ENCODE peak calls at places on chromosome 15, in eight cellular contexts. Z is psoas muscle; C is AG04449; K is body of pancreas; N is CD4-positive, alpha-beta T cell; F is stomach; I is PC-3; X is CD8-positive, alpha-beta T cell. M is an unnamed sample.

GRCh38 chr15:80309769-80310384 is 57.9 kb upstream of the CTXND1 start:
- DNase-seq in Z (no peak), C (peak; percentile 1), K (peak; percentile 40), N (no peak), F (no peak), I (peak; percentile 57), X (no peak), M (peak; percentile 21)

GRCh38 chr15:70099966-70100494 is 2.3 kb upstream of the TLE3 start:
- DNase-seq in Z (no peak), C (no peak), K (peak; percentile 27), N (no peak), F (no peak), I (peak; percentile 39), X (no peak), M (no peak)

GRCh38 chr15:71237456-71238188 is 122.4 kb downstream of the THSD4 start:
- DNase-seq in Z (peak; percentile 26), C (peak; percentile 88), K (peak; percentile 46), N (no peak), F (peak; percentile 65), I (peak; percentile 95), X (no peak), M (no peak)

GRCh38 chr15:74293021-74293810 is 57.1 kb downstream of the CCDC33 start:
- DNase-seq in Z (no peak), C (no peak), K (no peak), N (no peak), F (no peak), I (no peak), X (no peak), M (no peak)

GRCh38 chr15:59346951-59347350 is 25.7 kb downstream of the MYO1E start:
- DNase-seq in Z (no peak), C (no peak), K (no peak), N (no peak), F (no peak), I (no peak), X (no peak), M (no peak)

GRCh38 chr15:92648190-92648875 is 7.2 kb downstream of the FAM174B start:
- DNase-seq in Z (no peak), C (no peak), K (no peak), N (no peak), F (peak; percentile 56), I (no peak), X (no peak), M (no peak)

GRCh38 chr15:96415513-96416217 is 85.2 kb downstream of the NR2F2 start:
- DNase-seq in Z (no peak), C (no peak), K (no peak), N (no peak), F (no peak), I (no peak), X (no peak), M (no peak)

GRCh38 chr15:50181206-50181982 is 602 bp upstream of the SLC27A2 start:
- DNase-seq in Z (no peak), C (no peak), K (no peak), N (no peak), F (no peak), I (no peak), X (no peak), M (no peak)

GRCh38 chr15:71106802-71107500 is 8.3 kb upstream of the THSD4 start:
- DNase-seq in Z (no peak), C (no peak), K (no peak), N (no peak), F (no peak), I (peak; percentile 71), X (no peak), M (no peak)

GRCh38 chr15:63891079-63891762 is 57.5 kb upstream of the HERC1 start:
- DNase-seq in Z (peak; percentile 79), C (no peak), K (peak; percentile 81), N (peak; percentile 65), F (peak; percentile 88), I (peak; percentile 81), X (peak; percentile 59), M (peak; percentile 70)

GRCh38 chr15:53869044-53869805 is 109.0 kb upstream of the UNC13C start:
- DNase-seq in Z (no peak), C (no peak), K (no peak), N (no peak), F (no peak), I (no peak), X (no peak), M (no peak)

GRCh38 chr15:57079446-57079845 is 161.0 kb downstream of the TCF12 start:
- DNase-seq in Z (no peak), C (no peak), K (no peak), N (no peak), F (no peak), I (no peak), X (no peak), M (no peak)

GRCh38 chr15:57085267-57085666 is 166.8 kb downstream of the TCF12 start:
- DNase-seq in Z (no peak), C (no peak), K (no peak), N (no peak), F (no peak), I (peak; percentile 18), X (no peak), M (no peak)

GRCh38 chr15:57084178-57084577 is 165.7 kb downstream of the TCF12 start:
- DNase-seq in Z (no peak), C (no peak), K (no peak), N (no peak), F (no peak), I (no peak), X (no peak), M (no peak)

GRCh38 chr15:57079907-57080750 is 161.7 kb downstream of the TCF12 start:
- DNase-seq in Z (no peak), C (no peak), K (no peak), N (no peak), F (no peak), I (no peak), X (no peak), M (no peak)
- TF ChIP-seq CTCF in Z (no peak), C (no peak), K (no peak), N (no peak), F (no peak), I (no peak), X (no peak), M (no peak)

DNA sequence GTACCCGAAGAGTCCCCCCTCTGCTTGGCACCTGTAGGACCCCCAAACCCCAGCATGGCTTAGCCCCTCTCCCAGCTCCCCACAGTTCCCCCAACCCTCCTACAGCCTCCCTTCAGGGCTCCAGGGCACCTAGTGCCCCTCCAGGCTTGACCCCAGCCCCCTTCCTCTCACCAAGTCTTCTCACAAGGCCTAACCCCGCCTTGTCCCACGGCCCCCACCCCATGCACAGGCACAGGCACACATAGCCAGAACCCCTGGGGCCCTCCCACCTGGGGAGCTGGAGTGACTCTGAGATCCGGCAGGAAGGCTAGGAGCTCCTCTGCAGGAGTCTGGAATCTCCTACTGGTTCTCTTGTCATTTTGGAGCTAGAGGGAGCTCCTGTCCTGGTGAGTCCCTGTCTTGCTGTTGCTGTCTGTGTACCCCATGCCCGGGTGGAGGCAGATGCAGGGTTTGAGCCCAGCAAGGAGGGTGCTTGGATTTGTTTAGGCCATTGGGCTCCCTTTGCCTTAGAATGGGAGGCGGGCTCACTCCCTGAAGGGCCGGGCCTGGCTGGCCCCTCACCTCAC is 39.6 kb downstream of the KLF13 start:
- DNase-seq in Z (peak; percentile 40), C (no peak), K (peak; percentile 55), N (no peak), F (no peak), I (no peak), X (no peak), M (peak; percentile 26)
- TF ChIP-seq CTCF in Z (peak; percentile 13), C (no peak), K (no peak), N (no peak), F (no peak), I (no peak), X (peak; percentile 8), M (no peak)

DNA sequence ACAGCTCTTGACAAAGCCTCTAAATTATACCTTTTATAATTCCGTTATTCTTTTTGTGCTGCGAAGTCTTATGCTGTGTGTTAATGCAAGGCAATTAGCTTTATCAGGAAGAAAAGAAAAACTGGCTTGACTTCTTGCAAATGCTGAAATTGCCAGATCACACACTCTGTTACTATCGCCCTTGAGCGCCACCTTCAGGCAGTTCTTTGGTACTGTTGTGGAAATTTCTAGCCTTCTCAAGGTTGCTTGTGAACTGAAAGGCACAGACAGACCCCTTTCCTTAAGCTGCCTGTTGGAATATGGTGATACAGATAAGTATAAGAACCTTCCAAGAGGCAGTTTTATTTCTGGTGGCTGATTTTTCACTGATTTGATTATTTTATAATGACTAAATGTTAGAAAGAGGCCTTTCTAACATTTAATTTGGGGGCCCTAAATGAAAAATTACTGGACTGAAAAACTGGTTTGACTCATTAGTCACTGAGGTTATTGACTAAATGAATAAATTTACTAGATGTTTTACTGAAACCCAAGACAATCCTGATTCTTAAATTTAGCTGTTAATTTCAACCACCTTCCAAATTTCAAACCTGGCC is 126.2 kb upstream of the RASGRP1 start:
- DNase-seq in Z (peak; percentile 33), C (no peak), K (peak; percentile 75), N (peak; percentile 80), F (peak; percentile 73), I (peak; percentile 84), X (peak; percentile 76), M (peak; percentile 52)
- TF ChIP-seq CTCF in Z (peak; percentile 72), C (peak; percentile 77), K (peak; percentile 62), N (peak; percentile 95), F (peak; percentile 26), I (peak; percentile 88), X (peak; percentile 92), M (peak; percentile 69)

DNA sequence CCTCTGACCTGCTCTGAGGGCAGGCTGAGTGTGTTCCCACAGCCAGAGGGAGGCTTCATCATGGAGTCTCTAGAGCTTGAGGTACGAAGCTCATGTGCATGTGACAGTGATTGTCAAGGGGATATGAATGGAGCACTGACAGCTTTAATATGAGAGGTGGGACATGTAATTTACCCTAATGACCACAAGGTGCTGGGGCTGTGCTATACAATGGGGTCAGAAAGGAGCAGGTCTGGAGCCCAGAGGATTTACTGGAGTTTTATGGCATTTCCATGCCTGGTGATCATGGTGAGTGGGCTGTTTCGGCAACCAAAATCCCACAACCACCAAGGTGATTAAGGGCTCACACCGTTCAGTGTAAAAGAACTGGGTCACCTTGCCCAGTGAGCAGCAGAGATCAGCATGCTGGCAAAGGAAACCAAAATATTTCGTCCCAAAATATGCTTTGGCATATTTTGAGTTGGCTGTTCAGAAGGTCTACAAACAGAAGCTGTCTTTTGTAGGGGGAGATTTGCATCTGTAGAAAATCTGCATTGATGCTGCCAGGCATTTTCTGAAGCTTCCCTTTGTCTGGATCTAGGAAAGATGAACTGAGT is 40.1 kb upstream of the RASGRF1 start:
- DNase-seq in Z (no peak), C (no peak), K (no peak), N (no peak), F (no peak), I (peak; percentile 20), X (no peak), M (no peak)
- TF ChIP-seq CTCF in Z (no peak), C (no peak), K (no peak), N (no peak), F (no peak), I (peak; percentile 43), X (no peak), M (no peak)

GRCh38 chr15:32649336-32649735 is 7.8 kb downstream of the SCG5 start:
- DNase-seq in Z (no peak), C (no peak), K (peak; percentile 33), N (no peak), F (no peak), I (peak; percentile 46), X (no peak), M (no peak)
- TF ChIP-seq CTCF in Z (no peak), C (peak; percentile 61), K (peak; percentile 19), N (no peak), F (no peak), I (peak; percentile 73), X (no peak), M (no peak)

GRCh38 chr15:84826369-84826823 is 9.2 kb downstream of the ALPK3 start:
- DNase-seq in Z (peak; percentile 52), C (no peak), K (peak; percentile 73), N (no peak), F (peak; percentile 76), I (peak; percentile 67), X (no peak), M (no peak)
- TF ChIP-seq CTCF in Z (peak; percentile 17), C (peak; percentile 19), K (peak; percentile 59), N (no peak), F (peak; percentile 48), I (peak; percentile 77), X (no peak), M (no peak)